ENCODE peak calls at places on chromosomes 12 and 14, in seven cellular contexts. D is choroid plexus epithelial cell, F is AG04449, H is heart right ventricle, W is lung, N is fibroblast of mammary gland, X is psoas muscle. T is an unnamed sample.

GRCh38 chr12:27524839-27525238 is 833 bp downstream of the PPFIBP1 start:
- DNase-seq in D (no peak), N (peak), X (no peak), F (no peak), H (no peak), W (no peak), T (no peak)

GRCh38 chr12:50589650-50590435 is 85.1 kb downstream of the DIP2B start:
- DNase-seq in F (peak), X (no peak), D (peak), H (no peak), W (no peak), N (peak), T (no peak)

GRCh38 chr12:50927356-50927755 is 25.0 kb upstream of the HIGD1C start:
- DNase-seq in W (no peak), X (no peak), F (no peak), D (no peak), H (no peak), N (no peak), T (no peak)

GRCh38 chr12:45914090-45914489 is 76.3 kb downstream of the SCAF11 start:
- DNase-seq in H (no peak), X (no peak), F (peak), D (peak), N (peak), W (no peak), T (no peak)

GRCh38 chr14:96064866-96065265 is 25.7 kb downstream of the C14orf132 start:
- DNase-seq in X (no peak), N (no peak), W (no peak), F (no peak), H (no peak), D (no peak), T (no peak)

GRCh38 chr14:100980823-100981222 is 77.3 kb upstream of the RTL1 start:
- DNase-seq in W (no peak), D (no peak), X (no peak), H (no peak), N (no peak), F (no peak), T (no peak)

GRCh38 chr12:117031843-117032592 is 67.2 kb downstream of the TESC start:
- DNase-seq in N (no peak), W (no peak), F (no peak), D (no peak), H (no peak), X (no peak), T (no peak)

GRCh38 chr14:61927521-61927920 is 165.3 kb downstream of the SNAPC1 start:
- DNase-seq in W (no peak), F (peak), H (no peak), X (no peak), D (peak), N (peak), T (no peak)

GRCh38 chr12:131027876-131028586 is 74.3 kb downstream of the ADGRD1 start:
- DNase-seq in D (no peak), X (no peak), H (no peak), N (no peak), F (no peak), W (no peak), T (no peak)

GRCh38 chr12:116222358-116222757 is 55.1 kb downstream of the MED13L start:
- DNase-seq in F (peak), D (peak), N (peak), W (peak), X (no peak), H (no peak), T (no peak)

GRCh38 chr14:50272498-50272897 is 39.5 kb downstream of the L2HGDH start:
- DNase-seq in H (no peak), X (no peak), N (no peak), W (no peak), D (no peak), F (no peak), T (no peak)

GRCh38 chr12:18849080-18849479 is 111.2 kb downstream of the CAPZA3 start:
- DNase-seq in D (peak), W (no peak), N (peak), F (peak), H (no peak), X (no peak), T (no peak)

GRCh38 chr12:105329926-105330282 is 587 bp upstream of the C12orf75 start:
- DNase-seq in F (no peak), X (no peak), W (no peak), N (no peak), D (no peak), H (no peak), T (no peak)

GRCh38 chr12:105332925-105333324 is 2.4 kb downstream of the C12orf75 start:
- DNase-seq in W (no peak), X (no peak), D (no peak), F (no peak), N (no peak), H (no peak), T (no peak)

GRCh38 chr12:105331805-105332251 is 1.3 kb downstream of the C12orf75 start:
- DNase-seq in X (no peak), H (no peak), D (no peak), W (no peak), N (no peak), F (no peak), T (no peak)

GRCh38 chr12:105330283-105330937 is at the start of gene C12orf75:
- DNase-seq in F (no peak), N (peak), X (peak), W (peak), H (peak), D (peak), T (peak)

GRCh38 chr12:105330938-105331804 is 680 bp downstream of the C12orf75 start:
- DNase-seq in N (no peak), X (peak), F (no peak), D (no peak), W (no peak), H (peak), T (no peak)
- TF ChIP-seq CTCF in N (no peak), X (peak), F (no peak), D (no peak), W (no peak), H (no peak), T (no peak)

GRCh38 chr12:31947971-31948370 is 11.2 kb upstream of the RESF1 start:
- DNase-seq in H (no peak), X (no peak), N (no peak), W (no peak), F (no peak), D (no peak), T (no peak)
- H3K4me3 ChIP-seq in H (no peak), X (no peak), N (no peak), W (no peak), F (no peak), D (no peak), T (no peak)

DNA sequence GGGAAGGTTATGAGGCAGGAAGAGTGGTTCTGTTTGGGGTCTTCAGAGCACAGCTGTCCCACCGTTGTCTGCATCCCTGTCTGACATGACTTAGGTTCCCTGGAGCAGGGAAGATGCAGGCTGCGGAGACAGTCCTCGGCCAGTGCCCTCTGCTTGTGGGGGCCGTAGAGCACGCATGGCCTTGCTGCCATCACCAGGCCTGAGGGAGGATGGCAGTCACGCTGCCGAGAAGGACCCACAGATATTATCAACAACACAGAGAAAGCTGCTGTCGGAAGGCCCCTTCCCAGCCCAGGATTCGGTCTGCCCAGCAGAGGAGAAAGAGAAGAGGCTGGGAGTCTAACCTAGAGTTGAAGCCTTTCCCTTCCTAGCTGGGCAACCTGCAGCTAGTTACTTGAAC is 35.0 kb downstream of the ERH start:
- DNase-seq in F (no peak), W (no peak), H (peak), D (peak), X (peak), N (peak), T (no peak)
- TF ChIP-seq CTCF in F (peak), W (no peak), H (peak), D (peak), X (peak), N (peak), T (peak)

DNA sequence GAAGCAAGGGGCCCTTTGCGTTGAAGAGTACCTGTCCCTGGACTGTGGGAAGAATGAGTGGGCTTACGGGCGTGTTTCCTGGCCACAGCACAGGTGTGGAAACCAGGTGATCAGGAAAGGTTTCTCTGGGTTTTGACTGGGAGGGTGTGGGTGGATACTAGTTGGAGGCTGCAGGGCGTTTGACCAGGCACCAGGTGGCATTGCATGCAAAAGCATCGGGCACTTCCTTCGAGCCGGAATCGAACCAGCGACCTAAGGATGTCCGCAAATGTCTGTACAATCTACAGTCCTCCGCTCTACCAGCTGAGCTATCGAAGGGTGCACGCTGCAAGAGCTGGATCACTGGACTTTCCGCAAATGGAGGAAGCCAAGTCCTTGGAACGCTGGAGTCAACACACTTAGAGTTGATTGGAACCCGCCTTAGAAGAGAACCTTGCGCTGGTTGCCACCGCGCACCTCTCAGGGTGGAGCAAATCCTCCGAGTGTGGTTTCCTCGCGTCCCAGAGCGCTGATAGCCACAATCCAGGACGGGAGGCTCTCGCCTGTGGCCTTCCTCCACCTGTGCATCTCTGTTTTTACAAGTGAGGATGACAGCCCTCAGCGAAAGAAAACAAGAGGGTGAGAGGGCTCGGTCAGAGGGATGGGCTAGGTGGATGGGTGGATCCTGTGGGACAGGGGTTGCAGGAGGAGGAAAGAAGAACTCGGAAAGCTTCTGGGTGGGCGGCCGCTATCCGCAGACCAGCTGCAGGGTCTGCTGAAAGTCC is 21.2 kb upstream of the RNASE4 start:
- DNase-seq in X (peak), H (peak), F (no peak), N (peak), D (peak), W (peak), T (peak)
- H3K4me3 ChIP-seq in X (peak), H (peak), F (peak), N (peak), D (no peak), W (no peak), T (peak)

GRCh38 chr12:122974892-122975789 is at the start of gene OGFOD2:
- DNase-seq in F (peak), X (peak), H (peak), N (peak), W (peak), D (peak), T (peak)
- TF ChIP-seq CTCF in F (no peak), X (no peak), H (no peak), N (no peak), W (peak), D (no peak), T (no peak)

DNA sequence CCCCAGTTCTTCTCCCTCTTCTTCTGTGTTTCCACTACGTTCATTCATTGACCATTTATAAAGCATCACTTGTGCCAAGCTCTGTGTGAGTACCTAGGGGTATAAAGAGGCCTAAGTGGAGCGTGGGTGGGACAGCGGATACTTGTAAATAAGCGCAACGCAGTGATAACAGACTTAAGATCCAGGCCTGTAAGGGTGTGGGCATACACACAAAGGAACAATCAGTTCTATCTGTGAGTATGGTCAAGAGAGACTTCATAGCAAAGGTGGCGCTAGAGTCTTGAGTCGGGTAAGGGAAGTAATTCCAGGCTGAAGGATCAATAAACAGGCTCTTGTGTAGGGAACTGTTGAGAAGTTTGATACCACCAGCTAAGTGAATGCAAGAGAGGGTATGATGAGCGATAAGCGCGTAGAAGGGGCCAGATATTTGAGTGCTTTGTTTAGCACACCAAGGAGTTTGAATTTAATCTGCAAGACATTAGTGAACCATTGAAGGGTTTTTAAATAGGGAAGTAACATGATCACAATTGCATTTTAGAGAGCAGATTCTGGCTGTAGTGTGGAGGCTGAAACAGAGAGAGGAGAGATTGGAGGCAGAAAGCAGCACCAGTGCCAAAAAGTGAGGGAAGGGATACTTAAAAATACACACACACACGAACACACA is 1.0 kb upstream of the GXYLT1 start:
- DNase-seq in H (no peak), D (peak), N (peak), W (no peak), X (no peak), F (no peak), T (no peak)
- H3K4me3 ChIP-seq in H (peak), D (no peak), N (no peak), W (no peak), X (peak), F (no peak), T (peak)

GRCh38 chr14:34826661-34827060 is 48.5 kb downstream of the BAZ1A start:
- DNase-seq in N (peak), D (peak), H (no peak), X (no peak), F (no peak), W (no peak), T (no peak)
- TF ChIP-seq CTCF in N (no peak), D (no peak), H (no peak), X (no peak), F (no peak), W (no peak), T (no peak)

GRCh38 chr14:74942164-74942563 is 13.2 kb downstream of the PGF start:
- DNase-seq in D (no peak), F (no peak), N (no peak), H (no peak), W (no peak), X (no peak), T (no peak)

GRCh38 chr14:74940956-74941565 is 14.3 kb downstream of the PGF start:
- DNase-seq in N (no peak), F (no peak), W (no peak), H (no peak), X (peak), D (no peak), T (no peak)

GRCh38 chr14:74942608-74943007 is 12.8 kb downstream of the PGF start:
- DNase-seq in D (no peak), F (no peak), X (no peak), H (no peak), N (no peak), W (no peak), T (no peak)

GRCh38 chr14:74938873-74939495 is 15.9 kb upstream of the RPS6KL1 start:
- DNase-seq in X (no peak), N (no peak), W (no peak), D (no peak), H (no peak), F (no peak), T (no peak)

DNA sequence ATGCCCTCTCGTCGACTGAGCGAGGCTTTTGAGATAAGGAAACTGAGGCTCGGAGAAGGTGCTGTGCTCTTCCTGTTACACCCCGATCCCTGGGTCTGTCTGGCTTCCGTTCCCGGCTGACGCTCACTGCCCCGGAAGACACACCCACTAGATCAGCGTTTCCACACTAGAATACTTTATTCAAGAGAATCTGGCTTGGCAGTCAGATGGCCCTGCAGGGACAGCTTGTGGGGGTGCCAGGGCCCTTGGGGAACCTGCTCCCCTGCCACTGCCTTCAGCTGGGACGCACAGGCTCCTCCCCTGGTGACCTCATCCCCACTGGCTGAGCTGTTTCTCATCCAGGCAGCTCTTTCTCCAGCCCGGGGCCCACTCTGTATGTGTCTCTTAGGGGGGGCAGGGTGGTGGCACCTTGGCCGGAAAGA is 13.7 kb downstream of the PGF start:
- DNase-seq in N (peak), W (peak), X (peak), F (no peak), H (peak), D (peak), T (peak)
- H3K4me3 ChIP-seq in N (no peak), W (no peak), X (no peak), F (no peak), H (no peak), D (no peak), T (peak)

GRCh38 chr12:92047058-92047826 is 98.4 kb downstream of the BTG1 start:
- DNase-seq in X (no peak), D (no peak), N (no peak), F (no peak), H (no peak), W (no peak), T (no peak)
- TF ChIP-seq CTCF in X (no peak), D (no peak), N (no peak), F (no peak), H (no peak), W (no peak), T (no peak)

GRCh38 chr14:102516531-102517411 is 7.2 kb upstream of the ANKRD9 start:
- DNase-seq in N (no peak), F (no peak), H (peak), X (peak), W (no peak), D (no peak), T (no peak)
- H3K4me3 ChIP-seq in N (peak), F (peak), H (peak), X (peak), W (peak), D (peak), T (peak)

T was measured in GM12864.